ENCODE peak calls at places on chromosomes 5 and 9, in nine cellular contexts. E is A549, I is heart left ventricle, C is IMR-90, W is ovary, M is sigmoid colon, Z is prostate gland, B is vagina, P is body of pancreas. H is an unnamed sample.
A peak's percentile ranks its signal among the peaks of the same experiment; 100 is the strongest.

GRCh38 chr9:13446935-13447334 is 167.4 kb upstream of the MPDZ start:
- DNase-seq in Z (no peak), M (no peak), B (no peak), W (no peak), E (no peak), I (no peak), C (no peak), P (no peak), H (no peak)

GRCh38 chr5:144201578-144201977 is 30.9 kb downstream of the KCTD16 start:
- DNase-seq in I (no peak), C (no peak), E (no peak), M (no peak), W (no peak), Z (no peak), B (no peak), P (no peak), H (no peak)

GRCh38 chr9:130860458-130861316 is 25.6 kb downstream of the ABL1 start:
- DNase-seq in C (peak; percentile 99), W (peak; percentile 82), E (peak; percentile 39), P (peak; percentile 60), M (peak; percentile 97), Z (no peak), I (peak; percentile 91), B (no peak), H (peak; percentile 79)

GRCh38 chr5:148967783-148968182 is 95.1 kb downstream of the SH3TC2 start:
- DNase-seq in E (no peak), W (no peak), B (no peak), C (no peak), Z (no peak), P (no peak), M (peak; percentile 37), I (no peak), H (no peak)

GRCh38 chr5:87383216-87383615 is 29.5 kb downstream of the CCNH start:
- DNase-seq in P (no peak), I (no peak), W (no peak), Z (no peak), C (peak; percentile 82), E (no peak), B (no peak), M (no peak), H (no peak)

GRCh38 chr9:130794923-130795495 is 40.0 kb upstream of the ABL1 start:
- DNase-seq in C (no peak), P (no peak), W (no peak), I (no peak), Z (no peak), B (no peak), E (no peak), M (no peak), H (no peak)

GRCh38 chr5:158881076-158881880 is 218.4 kb downstream of the EBF1 start:
- DNase-seq in M (no peak), I (no peak), W (no peak), C (no peak), B (no peak), P (no peak), Z (no peak), E (no peak), H (no peak)

GRCh38 chr9:135073741-135074305 is 13.6 kb upstream of the OLFM1 start:
- DNase-seq in M (peak; percentile 41), Z (no peak), I (no peak), E (no peak), C (no peak), B (no peak), P (no peak), W (no peak), H (no peak)

GRCh38 chr5:60677831-60678664 is 21.9 kb downstream of the DEPDC1B start:
- DNase-seq in Z (no peak), I (no peak), W (no peak), B (no peak), C (peak; percentile 58), P (peak; percentile 27), E (peak; percentile 56), M (no peak), H (no peak)

GRCh38 chr9:18397076-18397475 is 76.9 kb upstream of the ADAMTSL1 start:
- DNase-seq in I (no peak), Z (no peak), E (no peak), C (no peak), B (no peak), W (no peak), P (no peak), M (no peak), H (no peak)

GRCh38 chr9:112059145-112059979 is 115.7 kb downstream of the SUSD1 start:
- DNase-seq in P (no peak), W (no peak), I (no peak), Z (no peak), B (no peak), C (peak; percentile 92), E (peak; percentile 89), M (no peak), H (peak; percentile 36)

GRCh38 chr9:112056986-112057385 is 118.1 kb downstream of the SUSD1 start:
- DNase-seq in M (no peak), C (no peak), B (no peak), E (no peak), W (no peak), I (no peak), Z (no peak), P (no peak), H (no peak)

GRCh38 chr9:112061152-112061740 is 113.9 kb downstream of the SUSD1 start:
- DNase-seq in I (peak; percentile 74), C (peak; percentile 99), Z (no peak), M (peak; percentile 80), P (peak; percentile 49), W (no peak), E (peak; percentile 80), B (no peak), H (peak; percentile 32)

GRCh38 chr9:112063151-112063550 is 111.9 kb downstream of the SUSD1 start:
- DNase-seq in C (no peak), M (no peak), W (no peak), Z (no peak), I (no peak), B (no peak), P (no peak), E (no peak), H (no peak)

GRCh38 chr9:112059980-112060348 is 115.1 kb downstream of the SUSD1 start:
- DNase-seq in B (no peak), I (no peak), E (no peak), C (no peak), W (no peak), Z (no peak), M (no peak), P (no peak), H (no peak)
- H3K27ac ChIP-seq in B (peak overlapping the region; percentile 84), I (peak overlapping the region; percentile 86), E (peak overlapping the region; percentile 74), C (peak overlapping the region; percentile 97), W (no peak overlapping the region), Z (no peak overlapping the region), M (peak overlapping the region; percentile 69), P (no peak overlapping the region), H (no peak overlapping the region)

DNA sequence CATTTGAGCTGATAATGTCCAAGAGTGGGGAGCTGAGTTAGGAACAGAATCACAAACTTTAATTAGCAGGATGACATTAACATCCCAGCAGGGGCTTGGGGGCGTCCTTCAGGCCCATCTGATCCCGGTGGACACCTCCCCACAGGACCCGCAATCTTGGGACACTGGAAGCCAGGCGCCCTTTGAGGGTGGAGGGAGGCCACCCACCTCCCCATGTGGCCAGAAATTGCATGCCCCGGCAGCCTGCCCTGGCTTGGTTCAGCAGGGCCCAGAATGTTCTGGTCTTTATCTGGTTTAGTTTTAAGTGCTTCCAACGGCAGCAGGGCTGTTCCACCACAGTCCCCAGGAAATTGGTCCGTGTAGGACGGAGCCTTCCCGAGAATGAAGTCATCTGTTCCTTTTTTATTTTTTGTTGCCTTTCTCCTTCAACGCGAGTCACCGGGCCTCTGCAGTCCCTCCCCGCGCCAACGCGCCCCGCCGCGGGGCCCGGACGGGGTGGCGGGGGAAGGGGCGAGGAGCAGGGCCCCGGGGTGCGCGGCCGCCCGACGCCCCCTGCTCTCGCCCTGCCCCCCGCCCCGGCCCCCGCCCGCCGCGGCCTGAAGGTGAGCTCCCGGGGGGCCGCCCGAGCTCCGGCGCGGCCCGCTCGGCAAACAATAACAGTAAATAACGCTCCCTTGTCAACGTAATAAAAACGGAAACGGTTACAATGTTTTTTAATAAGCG is 207.9 kb downstream of the C9orf50 start:
- DNase-seq in P (peak; percentile 71), Z (peak; percentile 43), C (peak; percentile 78), E (peak; percentile 73), I (peak; percentile 80), M (peak; percentile 90), W (peak; percentile 77), B (no peak), H (peak; percentile 81)
- TF ChIP-seq POLR2A in P (peak; percentile 68), Z (peak; percentile 50), C (peak; percentile 78), E (peak; percentile 18), I (no peak), M (peak; percentile 28), W (peak; percentile 17), B (no peak), H (no peak)

DNA sequence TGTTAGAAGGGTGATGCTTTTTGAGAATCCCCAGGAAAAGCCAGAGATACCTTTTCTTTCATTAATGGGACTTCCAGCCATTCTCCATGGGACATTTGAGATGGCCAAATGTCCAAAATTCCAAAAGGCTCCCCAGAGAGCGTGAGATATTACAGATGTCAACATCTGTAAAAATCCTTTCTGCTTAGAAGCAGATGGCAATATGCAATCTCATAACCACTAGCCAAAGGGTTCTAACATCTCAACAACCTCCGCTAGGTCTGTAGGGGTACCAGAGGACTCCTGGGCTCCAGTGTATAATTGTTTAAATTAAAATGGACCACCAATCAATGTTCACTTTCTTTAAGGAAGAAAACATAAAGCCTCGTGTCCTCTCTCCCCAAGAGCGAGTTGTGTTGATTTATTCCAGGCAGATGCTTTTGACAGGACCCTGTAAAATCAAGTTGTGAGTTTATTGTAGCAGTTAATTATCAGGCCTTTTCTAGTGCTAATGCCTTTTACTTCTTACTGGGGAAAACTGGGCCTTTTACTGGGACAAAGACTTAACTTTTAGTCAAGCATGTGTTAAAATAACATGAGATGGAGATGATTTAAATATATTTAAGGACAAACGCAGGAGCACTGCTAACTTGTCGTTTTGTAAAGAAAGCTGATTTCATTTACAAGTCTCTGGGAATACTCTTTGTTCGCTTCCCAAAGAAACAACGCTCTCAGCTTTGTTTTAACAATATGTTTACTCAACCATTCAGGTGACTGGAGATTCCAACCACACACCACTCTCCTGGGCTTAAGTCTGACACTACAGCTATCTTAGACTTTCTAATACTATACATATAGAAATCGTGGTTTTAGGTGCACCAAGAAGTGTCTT is 4.7 kb downstream of the GAS1 start:
- DNase-seq in Z (peak; percentile 14), B (no peak), M (no peak), E (no peak), P (no peak), W (no peak), I (no peak), C (no peak), H (no peak)
- H3K27ac ChIP-seq in Z (peak overlapping the region; percentile 15), B (no peak overlapping the region), M (peak overlapping the region; percentile 94), E (no peak overlapping the region), P (peak overlapping the region; percentile 99), W (no peak overlapping the region), I (peak overlapping the region; percentile 28), C (no peak overlapping the region), H (no peak overlapping the region)

DNA sequence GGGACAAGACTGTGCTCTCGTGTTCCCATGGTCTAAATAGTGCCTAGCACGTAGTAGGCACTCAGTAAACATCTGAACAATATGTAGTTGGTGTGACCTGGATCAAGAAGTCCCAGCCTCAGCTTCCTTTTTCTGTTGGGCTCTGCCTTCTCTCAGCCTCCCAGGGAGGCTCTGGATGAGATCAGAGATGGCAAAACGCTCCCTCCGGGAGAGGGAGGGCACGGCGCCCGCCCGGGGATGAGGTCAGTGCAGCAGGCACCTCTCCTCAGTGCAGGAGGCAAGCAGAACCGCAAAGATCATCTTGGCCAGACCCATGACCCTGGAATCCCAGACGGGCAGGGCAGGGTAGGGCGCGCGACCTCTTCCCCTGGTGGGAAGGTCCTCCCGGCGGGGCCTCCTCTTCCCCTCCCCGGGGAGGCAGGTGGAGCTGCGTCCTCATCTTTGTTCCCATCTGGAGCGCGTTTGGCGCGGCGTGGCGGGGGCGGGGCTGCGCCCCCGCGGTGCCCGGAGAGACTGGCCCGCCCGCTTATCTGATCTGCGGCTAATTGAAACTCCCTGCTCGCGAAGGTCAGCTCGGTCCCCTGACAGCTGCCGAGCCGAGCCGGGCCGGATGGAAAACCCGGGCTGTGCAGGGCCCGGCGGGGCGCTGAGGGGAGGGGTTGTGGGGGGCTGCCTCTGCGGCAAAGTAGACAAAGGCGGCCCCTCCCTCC is 60.9 kb downstream of the CXXC5 start:
- DNase-seq in B (no peak), Z (no peak), W (no peak), P (peak; percentile 84), I (peak; percentile 79), E (peak; percentile 54), M (peak; percentile 82), C (peak; percentile 28), H (peak; percentile 74)
- TF ChIP-seq POLR2A in B (no peak), Z (no peak), W (no peak), P (peak; percentile 39), I (no peak), E (no peak), M (no peak), C (no peak), H (no peak)